ENCODE peak calls at places on chromosomes 16 and 17, in eight cellular contexts. M is astrocyte of the hippocampus, Z is iris pigment epithelial cell, Y is GM03348, F is non-pigmented ciliary epithelial cell, B is osteocyte, C is OCI-LY7, S is HuH-7. H is an unnamed sample.

GRCh38 chr16:28990375-28991040 is 5.7 kb downstream of the LAT start:
- DNase-seq in F (no peak), C (no peak), Y (no peak), B (no peak), M (peak; percentile 8), Z (no peak), S (no peak), H (no peak)

GRCh38 chr17:44216173-44216572 is 3.3 kb downstream of the UBTF start:
- DNase-seq in B (no peak), C (peak; percentile 88), F (no peak), Z (no peak), M (no peak), Y (no peak), S (no peak), H (no peak)

GRCh38 chr16:2180962-2181923 is 15.2 kb downstream of the CASKIN1 start:
- DNase-seq in B (no peak), S (no peak), C (no peak), Y (no peak), Z (no peak), M (no peak), F (no peak), H (no peak)

GRCh38 chr17:19780846-19781245 is 32.7 kb upstream of the ALDH3A1 start:
- DNase-seq in M (no peak), Y (no peak), C (no peak), B (no peak), Z (no peak), S (no peak), F (no peak), H (no peak)

GRCh38 chr17:82571855-82572254 is 52.3 kb downstream of the FOXK2 start:
- DNase-seq in M (no peak), F (no peak), Z (no peak), B (no peak), C (no peak), S (no peak), Y (no peak), H (no peak)

GRCh38 chr16:5336898-5337297 is 239.3 kb upstream of the EEF2KMT start:
- DNase-seq in S (no peak), F (no peak), M (no peak), Y (no peak), B (no peak), Z (no peak), C (no peak), H (no peak)

GRCh38 chr17:60305141-60305540 is 86.8 kb downstream of the USP32 start:
- DNase-seq in Y (no peak), F (no peak), S (no peak), B (no peak), M (no peak), C (peak; percentile 53), Z (peak; percentile 15), H (no peak)

GRCh38 chr17:80790021-80790765 is 201.4 kb upstream of the CHMP6 start:
- DNase-seq in F (no peak), Y (no peak), C (peak; percentile 78), B (no peak), Z (peak; percentile 31), M (no peak), S (no peak), H (no peak)

GRCh38 chr16:51237207-51237606 is 86.1 kb upstream of the SALL1 start:
- DNase-seq in S (no peak), Y (no peak), M (no peak), F (no peak), B (no peak), C (no peak), Z (no peak), H (no peak)

GRCh38 chr16:75550211-75550662 is 5.8 kb downstream of the TMEM231 start:
- DNase-seq in C (peak; percentile 54), Z (peak; percentile 73), Y (peak; percentile 22), S (peak; percentile 84), F (peak; percentile 40), M (peak; percentile 71), B (no peak), H (peak; percentile 53)

GRCh38 chr17:41666708-41667279 is 21.9 kb upstream of the EIF1 start:
- DNase-seq in C (peak; percentile 87), Y (peak; percentile 89), F (no peak), Z (peak; percentile 64), B (peak; percentile 92), S (peak; percentile 89), M (peak; percentile 88), H (peak; percentile 65)

GRCh38 chr17:76550712-76551615 is 11.1 kb downstream of the PRCD start:
- DNase-seq in C (no peak), M (peak; percentile 45), B (no peak), S (no peak), Y (peak; percentile 58), Z (peak; percentile 82), F (no peak), H (peak; percentile 26)

GRCh38 chr17:82962163-82962720 is 117.2 kb upstream of the METRNL start:
- DNase-seq in B (no peak), Y (peak; percentile 28), F (no peak), C (no peak), M (peak; percentile 14), Z (peak; percentile 7), S (no peak), H (peak; percentile 12)

GRCh38 chr17:51298508-51299371 is 38.4 kb downstream of the UTP18 start:
- DNase-seq in S (peak; percentile 30), F (peak; percentile 13), Z (peak; percentile 61), Y (peak; percentile 60), M (peak; percentile 71), B (no peak), C (peak; percentile 55), H (peak; percentile 45)

GRCh38 chr17:70365098-70365583 is 195.8 kb downstream of the KCNJ2 start:
- DNase-seq in M (peak; percentile 85), Y (no peak), S (no peak), C (no peak), B (no peak), Z (peak; percentile 95), F (peak; percentile 81), H (peak; percentile 89)

GRCh38 chr17:39533891-39534290 is 72.6 kb downstream of the CDK12 start:
- DNase-seq in C (no peak), Y (no peak), S (no peak), B (no peak), M (no peak), F (no peak), Z (peak; percentile 58), H (no peak)

GRCh38 chr17:56908061-56908542 is 5.7 kb downstream of the TRIM25 start:
- DNase-seq in C (peak; percentile 70), S (no peak), Y (no peak), M (no peak), Z (peak; percentile 19), B (peak; percentile 70), F (no peak), H (no peak)

GRCh38 chr17:4475001-4475400 is 23.7 kb upstream of the SPNS2 start:
- DNase-seq in B (no peak), S (no peak), Y (no peak), M (no peak), C (no peak), Z (no peak), F (no peak), H (no peak)

GRCh38 chr17:80646328-80646727 is 101.7 kb downstream of the RPTOR start:
- DNase-seq in S (no peak), C (no peak), B (no peak), Y (no peak), Z (no peak), F (no peak), M (no peak), H (no peak)

GRCh38 chr17:2689411-2690164 is 22.0 kb downstream of the CLUH start:
- DNase-seq in C (no peak), Y (peak; percentile 16), B (peak; percentile 82), Z (no peak), S (no peak), M (no peak), F (no peak), H (no peak)

GRCh38 chr17:72122336-72122667 is 1.5 kb downstream of the SOX9 start:
- DNase-seq in C (no peak), B (no peak), Z (no peak), S (no peak), F (no peak), M (no peak), Y (peak; percentile 36), H (peak; percentile 65)

GRCh38 chr17:83079340-83079747 is at the start of gene METRNL:
- DNase-seq in M (peak; percentile 89), Z (peak; percentile 67), B (peak; percentile 94), S (peak; percentile 89), C (peak; percentile 83), Y (peak; percentile 98), F (no peak), H (peak; percentile 63)

GRCh38 chr17:6701719-6702118 is 11.4 kb downstream of the SLC13A5 start:
- DNase-seq in F (no peak), S (peak; percentile 77), Z (peak; percentile 21), Y (peak; percentile 56), M (peak; percentile 30), B (no peak), C (peak; percentile 53), H (no peak)

GRCh38 chr17:42559076-42559475 is 2.9 kb upstream of the COASY start:
- DNase-seq in B (no peak), M (no peak), S (no peak), C (no peak), Y (no peak), Z (no peak), F (no peak), H (no peak)